ENCODE peak calls at places on chromosomes 3 and 15, in ten cellular contexts. G, M, Z, D, V, F, C, B, Q and S are unnamed samples.

GRCh38 chr3:88000853-88001252 is 58.0 kb downstream of the CGGBP1 start:
- DNase-seq in Z (no peak), V (peak), Q (no peak), D (no peak), M (peak), C (no peak), B (peak), G (no peak), F (no peak), S (no peak)

GRCh38 chr3:125003369-125003853 is 52.4 kb downstream of the HEG1 start:
- DNase-seq in Z (peak), D (no peak), G (no peak), Q (peak), V (peak), B (no peak), M (peak), F (no peak), C (peak), S (peak)

GRCh38 chr3:50167069-50167781 is 12.1 kb downstream of the SEMA3F start:
- DNase-seq in M (no peak), Z (no peak), Q (no peak), D (no peak), B (no peak), F (no peak), C (no peak), G (no peak), V (peak), S (no peak)

GRCh38 chr3:189710620-189711388 is 79.6 kb downstream of the TP63 start:
- DNase-seq in C (peak), Z (no peak), D (no peak), B (no peak), M (peak), Q (peak), F (peak), G (no peak), V (peak), S (peak)

GRCh38 chr3:135929670-135930069 is 35.9 kb upstream of the PPP2R3A start:
- DNase-seq in D (no peak), C (peak), V (peak), G (no peak), Q (peak), F (no peak), Z (peak), B (no peak), M (peak), S (peak)

GRCh38 chr3:181316481-181316880 is 326.9 kb upstream of the DNAJC19 start:
- DNase-seq in B (no peak), G (no peak), M (peak), F (no peak), D (no peak), Q (no peak), C (peak), Z (no peak), V (peak), S (no peak)

GRCh38 chr15:38853608-38854007 is 289.0 kb upstream of the RASGRP1 start:
- DNase-seq in F (no peak), G (no peak), V (peak), B (peak), C (peak), Q (peak), Z (no peak), M (peak), D (peak), S (no peak)

GRCh38 chr3:178772746-178773145 is 236.5 kb downstream of the KCNMB2 start:
- DNase-seq in Z (no peak), V (no peak), B (no peak), D (no peak), F (no peak), Q (no peak), M (no peak), C (no peak), G (no peak), S (no peak)

GRCh38 chr3:59856921-59857320 is 807.1 kb upstream of the CFAP20DC start:
- DNase-seq in B (no peak), F (no peak), M (no peak), D (peak), G (no peak), V (peak), C (no peak), Z (no peak), Q (no peak), S (no peak)

GRCh38 chr3:14319654-14320182 is 82.7 kb upstream of the SLC6A6 start:
- DNase-seq in Q (peak), M (peak), V (peak), B (peak), F (no peak), C (peak), Z (no peak), G (peak), D (peak), S (no peak)

GRCh38 chr3:10547841-10548783 is 42.7 kb upstream of the ATP2B2 start:
- DNase-seq in G (no peak), Z (no peak), D (no peak), F (no peak), B (peak), Q (no peak), C (no peak), M (peak), V (no peak), S (peak)

GRCh38 chr15:96359772-96360498 is 29.4 kb downstream of the NR2F2 start:
- DNase-seq in Q (peak), D (no peak), B (no peak), G (no peak), M (no peak), C (peak), V (peak), F (no peak), Z (no peak), S (peak)

GRCh38 chr15:84915011-84915958 is 30.8 kb downstream of the SLC28A1 start:
- DNase-seq in G (peak), D (peak), C (peak), M (peak), B (peak), V (peak), Q (peak), Z (peak), F (no peak), S (peak)

GRCh38 chr15:63715818-63716217 is 117.9 kb downstream of the HERC1 start:
- DNase-seq in F (no peak), B (no peak), V (peak), Q (peak), D (no peak), M (no peak), C (peak), Z (no peak), G (no peak), S (no peak)

GRCh38 chr3:170307998-170308398 is 49.5 kb upstream of the SKIL start:
- DNase-seq in B (no peak), F (no peak), Q (no peak), C (peak), D (peak), G (peak), V (peak), Z (no peak), M (no peak), S (no peak)

GRCh38 chr3:4351164-4351855 is 48.1 kb downstream of the SETMAR start:
- DNase-seq in Q (peak), F (no peak), B (peak), C (peak), G (no peak), Z (no peak), M (peak), V (peak), D (no peak), S (no peak)